ENCODE peak calls at places on chromosomes 2 and 18, in ten cellular contexts. N is coronary artery; W is EL; O is naive thymus-derived CD8-positive, alpha-beta T cell; K is sigmoid colon; G is adipocyte; Z is GF-D8; V is WTC11; F is stromal cell of bone marrow; A is Ammon's horn. J is an unnamed sample.

GRCh38 chr2:100426384-100426720 is 8.9 kb upstream of the CHST10 start:
- DNase-seq in N (no peak), W (no peak), O (no peak), K (no peak), G (no peak), Z (no peak), V (no peak), F (no peak), A (no peak), J (no peak)

GRCh38 chr2:190860985-190861721 is 19.5 kb upstream of the GLS start:
- DNase-seq in N (no peak), W (peak), O (no peak), K (no peak), G (peak), Z (no peak), V (peak), F (no peak), A (no peak), J (no peak)

GRCh38 chr18:46468431-46469180 is 188.4 kb downstream of the LOXHD1 start:
- DNase-seq in N (no peak), W (no peak), O (no peak), K (no peak), G (no peak), Z (no peak), V (no peak), F (no peak), A (no peak), J (no peak)

GRCh38 chr2:74223941-74224770 is 25.7 kb downstream of the MTHFD2 start:
- DNase-seq in N (no peak), W (peak), O (no peak), K (no peak), G (no peak), Z (no peak), V (no peak), F (no peak), A (no peak), J (no peak)

GRCh38 chr2:127051116-127051779 is 55.7 kb downstream of the BIN1 start:
- DNase-seq in N (peak), W (no peak), O (no peak), K (peak), G (no peak), Z (no peak), V (peak), F (no peak), A (no peak), J (no peak)

GRCh38 chr2:233183869-233184418 is 67.5 kb upstream of the ATG16L1 start:
- DNase-seq in N (no peak), W (no peak), O (no peak), K (no peak), G (no peak), Z (no peak), V (no peak), F (no peak), A (no peak), J (no peak)

GRCh38 chr2:189442468-189442867 is 1.2 kb downstream of the WDR75 start:
- DNase-seq in N (no peak), W (no peak), O (no peak), K (no peak), G (no peak), Z (no peak), V (no peak), F (no peak), A (no peak), J (no peak)

GRCh38 chr2:39723946-39724827 is 54.9 kb downstream of the THUMPD2 start:
- DNase-seq in N (no peak), W (no peak), O (no peak), K (no peak), G (no peak), Z (no peak), V (no peak), F (no peak), A (no peak), J (no peak)

GRCh38 chr2:43605079-43605655 is 9.3 kb upstream of the THADA start:
- DNase-seq in N (no peak), W (peak), O (peak), K (no peak), G (peak), Z (no peak), V (peak), F (peak), A (peak), J (peak)

GRCh38 chr2:10906926-10907479 is 4.7 kb upstream of the KCNF1 start:
- DNase-seq in N (no peak), W (no peak), O (no peak), K (no peak), G (no peak), Z (no peak), V (no peak), F (no peak), A (no peak), J (no peak)

GRCh38 chr2:102005989-102006885 is 14.5 kb downstream of the IL1R2 start:
- DNase-seq in N (no peak), W (peak), O (peak), K (no peak), G (peak), Z (no peak), V (peak), F (no peak), A (peak), J (peak)

GRCh38 chr18:42030586-42031182 is 75.7 kb downstream of the PIK3C3 start:
- DNase-seq in N (no peak), W (peak), O (no peak), K (no peak), G (peak), Z (no peak), V (peak), F (no peak), A (peak), J (peak)

GRCh38 chr2:62939735-62940491 is 110.7 kb upstream of the OTX1 start:
- DNase-seq in N (no peak), W (peak), O (no peak), K (no peak), G (peak), Z (no peak), V (no peak), F (peak), A (no peak), J (peak)

GRCh38 chr2:183511154-183511553 is 386.9 kb downstream of the NUP35 start:
- DNase-seq in N (no peak), W (no peak), O (no peak), K (no peak), G (no peak), Z (no peak), V (peak), F (no peak), A (no peak), J (no peak)

GRCh38 chr2:18976112-18976961 is 382.1 kb downstream of the OSR1 start:
- DNase-seq in N (no peak), W (peak), O (no peak), K (peak), G (peak), Z (no peak), V (no peak), F (peak), A (no peak), J (peak)

GRCh38 chr2:70140978-70141753 is 49.7 kb downstream of the C2orf42 start:
- DNase-seq in N (peak), W (peak), O (peak), K (peak), G (no peak), Z (peak), V (peak), F (no peak), A (no peak), J (peak)

GRCh38 chr18:48116017-48116416 is 185.6 kb upstream of the SMAD2 start:
- DNase-seq in N (no peak), W (no peak), O (no peak), K (no peak), G (no peak), Z (no peak), V (no peak), F (no peak), A (no peak), J (no peak)

GRCh38 chr2:222504714-222505113 is 80.4 kb downstream of the SGPP2 start:
- DNase-seq in N (no peak), W (no peak), O (no peak), K (no peak), G (no peak), Z (no peak), V (no peak), F (no peak), A (no peak), J (no peak)

GRCh38 chr2:73255007-73255644 is 21.0 kb downstream of the CCT7 start:
- DNase-seq in N (no peak), W (no peak), O (no peak), K (no peak), G (no peak), Z (no peak), V (no peak), F (no peak), A (no peak), J (no peak)

GRCh38 chr2:195317533-195317932 is 339.5 kb upstream of the SLC39A10 start:
- DNase-seq in N (no peak), W (no peak), O (no peak), K (no peak), G (no peak), Z (no peak), V (no peak), F (no peak), A (no peak), J (no peak)

GRCh38 chr2:17969661-17970060 is 91.2 kb downstream of the KCNS3 start:
- DNase-seq in N (no peak), W (no peak), O (no peak), K (no peak), G (peak), Z (no peak), V (no peak), F (peak), A (no peak), J (no peak)

GRCh38 chr2:201127570-201127969 is 11.6 kb downstream of the CFLAR start:
- DNase-seq in N (no peak), W (peak), O (no peak), K (no peak), G (peak), Z (no peak), V (no peak), F (peak), A (peak), J (no peak)

GRCh38 chr2:200469708-200470600 is 39.9 kb downstream of the KCTD18 start:
- DNase-seq in N (no peak), W (no peak), O (no peak), K (peak), G (no peak), Z (no peak), V (no peak), F (no peak), A (peak), J (no peak)